ENCODE peak calls at places on chromosomes 5 and 9, in ten cellular contexts. One of them, this sample, is unnamed.
A peak's percentile ranks its signal among the peaks of the same experiment; 100 is the strongest.

GRCh38 chr9:134983094-134983493 is 65.4 kb upstream of the FCN1 start:
- DNase-seq in GM10248: peak; percentile 76
- DNase-seq in progenitor cell of endocrine pancreas: no peak
- DNase-seq in cardiac septum: peak; percentile 85
- DNase-seq in stimulated activated CD4-positive, alpha-beta T cell treated with anti-CD3 and anti-CD28 coated beads, Interleukin-1b, Interleukin-23, amount 100 ng/mL, for 1 hour: no peak
- DNase-seq in mucosa of gallbladder: no peak
- DNase-seq in mesenteric fat pad: peak; percentile 75
- DNase-seq in nucleus accumbens: no peak
- DNase-seq in activated T-helper 9 cell treated with anti-CD3 and anti-CD28 coated beads, Interleukin-2, amount 50 U/mL, for 16 hours: no peak
- DNase-seq in GM12865: peak; percentile 51
- DNase-seq in this sample: no peak

GRCh38 chr9:115267788-115268187 is 149.8 kb upstream of the TNC start:
- DNase-seq in cardiac septum: no peak
- DNase-seq in mucosa of gallbladder: no peak
- DNase-seq in GM10248: no peak
- DNase-seq in nucleus accumbens: no peak
- DNase-seq in GM12865: no peak
- DNase-seq in activated T-helper 9 cell treated with anti-CD3 and anti-CD28 coated beads, Interleukin-2, amount 50 U/mL, for 16 hours: no peak
- DNase-seq in stimulated activated CD4-positive, alpha-beta T cell treated with anti-CD3 and anti-CD28 coated beads, Interleukin-1b, Interleukin-23, amount 100 ng/mL, for 1 hour: no peak
- DNase-seq in progenitor cell of endocrine pancreas: no peak
- DNase-seq in mesenteric fat pad: no peak
- DNase-seq in this sample: peak; percentile 29

GRCh38 chr9:132383462-132383883 is 23.2 kb downstream of the TTF1 start:
- DNase-seq in mesenteric fat pad: peak; percentile 33
- DNase-seq in cardiac septum: no peak
- DNase-seq in mucosa of gallbladder: no peak
- DNase-seq in stimulated activated CD4-positive, alpha-beta T cell treated with anti-CD3 and anti-CD28 coated beads, Interleukin-1b, Interleukin-23, amount 100 ng/mL, for 1 hour: no peak
- DNase-seq in GM12865: peak; percentile 76
- DNase-seq in progenitor cell of endocrine pancreas: no peak
- DNase-seq in nucleus accumbens: no peak
- DNase-seq in activated T-helper 9 cell treated with anti-CD3 and anti-CD28 coated beads, Interleukin-2, amount 50 U/mL, for 16 hours: no peak
- DNase-seq in GM10248: peak; percentile 30
- DNase-seq in this sample: no peak

GRCh38 chr9:137049544-137050449 is 3.8 kb upstream of the NPDC1 start:
- DNase-seq in stimulated activated CD4-positive, alpha-beta T cell treated with anti-CD3 and anti-CD28 coated beads, Interleukin-1b, Interleukin-23, amount 100 ng/mL, for 1 hour: peak; percentile 44
- DNase-seq in mucosa of gallbladder: peak; percentile 69
- DNase-seq in nucleus accumbens: peak; percentile 68
- DNase-seq in mesenteric fat pad: no peak
- DNase-seq in GM10248: peak; percentile 70
- DNase-seq in activated T-helper 9 cell treated with anti-CD3 and anti-CD28 coated beads, Interleukin-2, amount 50 U/mL, for 16 hours: peak; percentile 36
- DNase-seq in cardiac septum: no peak
- DNase-seq in GM12865: peak; percentile 65
- DNase-seq in progenitor cell of endocrine pancreas: peak; percentile 49
- DNase-seq in this sample: peak; percentile 24

GRCh38 chr9:132793606-132794580 is 84.2 kb downstream of the AK8 start:
- DNase-seq in GM10248: no peak
- DNase-seq in mesenteric fat pad: peak; percentile 37
- DNase-seq in mucosa of gallbladder: no peak
- DNase-seq in cardiac septum: no peak
- DNase-seq in progenitor cell of endocrine pancreas: no peak
- DNase-seq in nucleus accumbens: no peak
- DNase-seq in GM12865: no peak
- DNase-seq in activated T-helper 9 cell treated with anti-CD3 and anti-CD28 coated beads, Interleukin-2, amount 50 U/mL, for 16 hours: no peak
- DNase-seq in stimulated activated CD4-positive, alpha-beta T cell treated with anti-CD3 and anti-CD28 coated beads, Interleukin-1b, Interleukin-23, amount 100 ng/mL, for 1 hour: no peak
- DNase-seq in this sample: no peak

GRCh38 chr9:32264171-32264862 is 120.1 kb upstream of the ACO1 start:
- DNase-seq in activated T-helper 9 cell treated with anti-CD3 and anti-CD28 coated beads, Interleukin-2, amount 50 U/mL, for 16 hours: no peak
- DNase-seq in GM12865: no peak
- DNase-seq in progenitor cell of endocrine pancreas: no peak
- DNase-seq in mesenteric fat pad: no peak
- DNase-seq in cardiac septum: no peak
- DNase-seq in stimulated activated CD4-positive, alpha-beta T cell treated with anti-CD3 and anti-CD28 coated beads, Interleukin-1b, Interleukin-23, amount 100 ng/mL, for 1 hour: no peak
- DNase-seq in mucosa of gallbladder: no peak
- DNase-seq in GM10248: no peak
- DNase-seq in nucleus accumbens: no peak
- DNase-seq in this sample: no peak

GRCh38 chr5:155278524-155278923 is 265.0 kb downstream of the KIF4B start:
- DNase-seq in GM12865: no peak
- DNase-seq in progenitor cell of endocrine pancreas: no peak
- DNase-seq in stimulated activated CD4-positive, alpha-beta T cell treated with anti-CD3 and anti-CD28 coated beads, Interleukin-1b, Interleukin-23, amount 100 ng/mL, for 1 hour: no peak
- DNase-seq in GM10248: no peak
- DNase-seq in mesenteric fat pad: no peak
- DNase-seq in cardiac septum: no peak
- DNase-seq in nucleus accumbens: no peak
- DNase-seq in activated T-helper 9 cell treated with anti-CD3 and anti-CD28 coated beads, Interleukin-2, amount 50 U/mL, for 16 hours: no peak
- DNase-seq in mucosa of gallbladder: no peak
- DNase-seq in this sample: no peak

GRCh38 chr9:6106576-6107339 is 91.3 kb upstream of the RANBP6 start:
- DNase-seq in progenitor cell of endocrine pancreas: no peak
- DNase-seq in mucosa of gallbladder: peak; percentile 15
- DNase-seq in cardiac septum: no peak
- DNase-seq in activated T-helper 9 cell treated with anti-CD3 and anti-CD28 coated beads, Interleukin-2, amount 50 U/mL, for 16 hours: no peak
- DNase-seq in mesenteric fat pad: no peak
- DNase-seq in nucleus accumbens: no peak
- DNase-seq in stimulated activated CD4-positive, alpha-beta T cell treated with anti-CD3 and anti-CD28 coated beads, Interleukin-1b, Interleukin-23, amount 100 ng/mL, for 1 hour: no peak
- DNase-seq in GM12865: peak; percentile 63
- DNase-seq in GM10248: peak; percentile 47
- DNase-seq in this sample: peak; percentile 79

GRCh38 chr9:127183814-127184582 is 61.6 kb upstream of the ANGPTL2 start:
- DNase-seq in cardiac septum: no peak
- DNase-seq in activated T-helper 9 cell treated with anti-CD3 and anti-CD28 coated beads, Interleukin-2, amount 50 U/mL, for 16 hours: no peak
- DNase-seq in GM10248: peak; percentile 84
- DNase-seq in stimulated activated CD4-positive, alpha-beta T cell treated with anti-CD3 and anti-CD28 coated beads, Interleukin-1b, Interleukin-23, amount 100 ng/mL, for 1 hour: no peak
- DNase-seq in mucosa of gallbladder: no peak
- DNase-seq in nucleus accumbens: no peak
- DNase-seq in mesenteric fat pad: no peak
- DNase-seq in progenitor cell of endocrine pancreas: no peak
- DNase-seq in GM12865: peak; percentile 94
- DNase-seq in this sample: peak; percentile 97

GRCh38 chr5:146877783-146878470 is 630 bp downstream of the PPP2R2B start:
- DNase-seq in mesenteric fat pad: no peak
- DNase-seq in stimulated activated CD4-positive, alpha-beta T cell treated with anti-CD3 and anti-CD28 coated beads, Interleukin-1b, Interleukin-23, amount 100 ng/mL, for 1 hour: no peak
- DNase-seq in cardiac septum: no peak
- DNase-seq in activated T-helper 9 cell treated with anti-CD3 and anti-CD28 coated beads, Interleukin-2, amount 50 U/mL, for 16 hours: peak; percentile 3
- DNase-seq in GM12865: no peak
- DNase-seq in mucosa of gallbladder: no peak
- DNase-seq in progenitor cell of endocrine pancreas: peak; percentile 30
- DNase-seq in nucleus accumbens: peak; percentile 49
- DNase-seq in GM10248: peak; percentile 16
- DNase-seq in this sample: peak; percentile 2

GRCh38 chr9:131578778-131579504 is 33.6 kb downstream of the PRRT1B start:
- DNase-seq in stimulated activated CD4-positive, alpha-beta T cell treated with anti-CD3 and anti-CD28 coated beads, Interleukin-1b, Interleukin-23, amount 100 ng/mL, for 1 hour: peak; percentile 12
- DNase-seq in mucosa of gallbladder: no peak
- DNase-seq in cardiac septum: no peak
- DNase-seq in nucleus accumbens: no peak
- DNase-seq in mesenteric fat pad: no peak
- DNase-seq in GM12865: peak; percentile 67
- DNase-seq in activated T-helper 9 cell treated with anti-CD3 and anti-CD28 coated beads, Interleukin-2, amount 50 U/mL, for 16 hours: no peak
- DNase-seq in GM10248: peak; percentile 81
- DNase-seq in progenitor cell of endocrine pancreas: no peak
- DNase-seq in this sample: no peak

GRCh38 chr5:100789641-100790160 is 113.4 kb downstream of the ST8SIA4 start:
- DNase-seq in GM12865: no peak
- DNase-seq in mucosa of gallbladder: no peak
- DNase-seq in cardiac septum: no peak
- DNase-seq in nucleus accumbens: no peak
- DNase-seq in progenitor cell of endocrine pancreas: no peak
- DNase-seq in mesenteric fat pad: no peak
- DNase-seq in GM10248: no peak
- DNase-seq in stimulated activated CD4-positive, alpha-beta T cell treated with anti-CD3 and anti-CD28 coated beads, Interleukin-1b, Interleukin-23, amount 100 ng/mL, for 1 hour: no peak
- DNase-seq in activated T-helper 9 cell treated with anti-CD3 and anti-CD28 coated beads, Interleukin-2, amount 50 U/mL, for 16 hours: no peak
- DNase-seq in this sample: no peak

GRCh38 chr5:10977011-10977410 is 216.0 kb upstream of the DAP start:
- DNase-seq in activated T-helper 9 cell treated with anti-CD3 and anti-CD28 coated beads, Interleukin-2, amount 50 U/mL, for 16 hours: no peak
- DNase-seq in progenitor cell of endocrine pancreas: no peak
- DNase-seq in mesenteric fat pad: no peak
- DNase-seq in mucosa of gallbladder: no peak
- DNase-seq in GM12865: no peak
- DNase-seq in GM10248: no peak
- DNase-seq in nucleus accumbens: no peak
- DNase-seq in stimulated activated CD4-positive, alpha-beta T cell treated with anti-CD3 and anti-CD28 coated beads, Interleukin-1b, Interleukin-23, amount 100 ng/mL, for 1 hour: no peak
- DNase-seq in cardiac septum: no peak
- DNase-seq in this sample: no peak

GRCh38 chr9:89179535-89179919 is 909 bp upstream of the SHC3 start:
- DNase-seq in GM10248: no peak
- DNase-seq in activated T-helper 9 cell treated with anti-CD3 and anti-CD28 coated beads, Interleukin-2, amount 50 U/mL, for 16 hours: no peak
- DNase-seq in nucleus accumbens: no peak
- DNase-seq in cardiac septum: no peak
- DNase-seq in progenitor cell of endocrine pancreas: no peak
- DNase-seq in mucosa of gallbladder: no peak
- DNase-seq in mesenteric fat pad: no peak
- DNase-seq in GM12865: no peak
- DNase-seq in stimulated activated CD4-positive, alpha-beta T cell treated with anti-CD3 and anti-CD28 coated beads, Interleukin-1b, Interleukin-23, amount 100 ng/mL, for 1 hour: no peak
- DNase-seq in this sample: peak; percentile 56

GRCh38 chr9:115507148-115507547 is 389.2 kb upstream of the TNC start:
- DNase-seq in GM12865: no peak
- DNase-seq in mucosa of gallbladder: no peak
- DNase-seq in activated T-helper 9 cell treated with anti-CD3 and anti-CD28 coated beads, Interleukin-2, amount 50 U/mL, for 16 hours: no peak
- DNase-seq in nucleus accumbens: no peak
- DNase-seq in cardiac septum: no peak
- DNase-seq in GM10248: no peak
- DNase-seq in mesenteric fat pad: no peak
- DNase-seq in stimulated activated CD4-positive, alpha-beta T cell treated with anti-CD3 and anti-CD28 coated beads, Interleukin-1b, Interleukin-23, amount 100 ng/mL, for 1 hour: no peak
- DNase-seq in progenitor cell of endocrine pancreas: no peak
- DNase-seq in this sample: no peak

GRCh38 chr9:83675466-83675865 is 32.3 kb downstream of the UBQLN1 start:
- DNase-seq in progenitor cell of endocrine pancreas: no peak
- DNase-seq in GM12865: no peak
- DNase-seq in nucleus accumbens: no peak
- DNase-seq in mucosa of gallbladder: no peak
- DNase-seq in GM10248: no peak
- DNase-seq in activated T-helper 9 cell treated with anti-CD3 and anti-CD28 coated beads, Interleukin-2, amount 50 U/mL, for 16 hours: no peak
- DNase-seq in mesenteric fat pad: no peak
- DNase-seq in stimulated activated CD4-positive, alpha-beta T cell treated with anti-CD3 and anti-CD28 coated beads, Interleukin-1b, Interleukin-23, amount 100 ng/mL, for 1 hour: no peak
- DNase-seq in cardiac septum: no peak
- DNase-seq in this sample: no peak

GRCh38 chr5:1659100-1660036 is 135.6 kb upstream of the LPCAT1 start:
- DNase-seq in cardiac septum: peak; percentile 57
- DNase-seq in progenitor cell of endocrine pancreas: no peak
- DNase-seq in activated T-helper 9 cell treated with anti-CD3 and anti-CD28 coated beads, Interleukin-2, amount 50 U/mL, for 16 hours: no peak
- DNase-seq in stimulated activated CD4-positive, alpha-beta T cell treated with anti-CD3 and anti-CD28 coated beads, Interleukin-1b, Interleukin-23, amount 100 ng/mL, for 1 hour: no peak
- DNase-seq in mesenteric fat pad: peak; percentile 80
- DNase-seq in GM12865: no peak
- DNase-seq in nucleus accumbens: no peak
- DNase-seq in GM10248: no peak
- DNase-seq in mucosa of gallbladder: peak; percentile 9
- DNase-seq in this sample: no peak

GRCh38 chr5:98750693-98751092 is 22.8 kb upstream of the RGMB start:
- DNase-seq in mesenteric fat pad: no peak
- DNase-seq in nucleus accumbens: no peak
- DNase-seq in cardiac septum: no peak
- DNase-seq in activated T-helper 9 cell treated with anti-CD3 and anti-CD28 coated beads, Interleukin-2, amount 50 U/mL, for 16 hours: no peak
- DNase-seq in GM12865: peak; percentile 49
- DNase-seq in progenitor cell of endocrine pancreas: no peak
- DNase-seq in GM10248: no peak
- DNase-seq in mucosa of gallbladder: no peak
- DNase-seq in stimulated activated CD4-positive, alpha-beta T cell treated with anti-CD3 and anti-CD28 coated beads, Interleukin-1b, Interleukin-23, amount 100 ng/mL, for 1 hour: no peak
- DNase-seq in this sample: no peak

GRCh38 chr9:35604578-35605335 is at the start of gene TESK1:
- DNase-seq in progenitor cell of endocrine pancreas: peak; percentile 84
- DNase-seq in GM10248: peak; percentile 92
- DNase-seq in GM12865: peak; percentile 92
- DNase-seq in nucleus accumbens: peak; percentile 48
- DNase-seq in mesenteric fat pad: peak; percentile 92
- DNase-seq in activated T-helper 9 cell treated with anti-CD3 and anti-CD28 coated beads, Interleukin-2, amount 50 U/mL, for 16 hours: peak; percentile 79
- DNase-seq in stimulated activated CD4-positive, alpha-beta T cell treated with anti-CD3 and anti-CD28 coated beads, Interleukin-1b, Interleukin-23, amount 100 ng/mL, for 1 hour: peak; percentile 75
- DNase-seq in mucosa of gallbladder: peak; percentile 67
- DNase-seq in cardiac septum: peak; percentile 80
- DNase-seq in this sample: peak; percentile 47

GRCh38 chr9:131038256-131039128 is 29.5 kb downstream of the LAMC3 start:
- DNase-seq in cardiac septum: no peak
- DNase-seq in stimulated activated CD4-positive, alpha-beta T cell treated with anti-CD3 and anti-CD28 coated beads, Interleukin-1b, Interleukin-23, amount 100 ng/mL, for 1 hour: no peak
- DNase-seq in activated T-helper 9 cell treated with anti-CD3 and anti-CD28 coated beads, Interleukin-2, amount 50 U/mL, for 16 hours: no peak
- DNase-seq in nucleus accumbens: no peak
- DNase-seq in mucosa of gallbladder: no peak
- DNase-seq in mesenteric fat pad: no peak
- DNase-seq in progenitor cell of endocrine pancreas: no peak
- DNase-seq in GM12865: no peak
- DNase-seq in GM10248: no peak
- DNase-seq in this sample: no peak

GRCh38 chr5:20470997-20471396 is 483.0 kb upstream of the CDH18 start:
- DNase-seq in mucosa of gallbladder: no peak
- DNase-seq in GM10248: no peak
- DNase-seq in stimulated activated CD4-positive, alpha-beta T cell treated with anti-CD3 and anti-CD28 coated beads, Interleukin-1b, Interleukin-23, amount 100 ng/mL, for 1 hour: no peak
- DNase-seq in activated T-helper 9 cell treated with anti-CD3 and anti-CD28 coated beads, Interleukin-2, amount 50 U/mL, for 16 hours: no peak
- DNase-seq in GM12865: no peak
- DNase-seq in cardiac septum: no peak
- DNase-seq in mesenteric fat pad: no peak
- DNase-seq in nucleus accumbens: no peak
- DNase-seq in progenitor cell of endocrine pancreas: no peak
- DNase-seq in this sample: no peak

GRCh38 chr9:16828335-16829281 is 41.9 kb downstream of the BNC2 start:
- DNase-seq in nucleus accumbens: no peak
- DNase-seq in GM12865: no peak
- DNase-seq in cardiac septum: no peak
- DNase-seq in GM10248: no peak
- DNase-seq in stimulated activated CD4-positive, alpha-beta T cell treated with anti-CD3 and anti-CD28 coated beads, Interleukin-1b, Interleukin-23, amount 100 ng/mL, for 1 hour: no peak
- DNase-seq in activated T-helper 9 cell treated with anti-CD3 and anti-CD28 coated beads, Interleukin-2, amount 50 U/mL, for 16 hours: no peak
- DNase-seq in mesenteric fat pad: no peak
- DNase-seq in mucosa of gallbladder: no peak
- DNase-seq in progenitor cell of endocrine pancreas: peak; percentile 10
- DNase-seq in this sample: peak; percentile 90

GRCh38 chr5:135458921-135459331 is 6.8 kb upstream of the TIFAB start:
- DNase-seq in GM12865: no peak
- DNase-seq in nucleus accumbens: no peak
- DNase-seq in mesenteric fat pad: no peak
- DNase-seq in progenitor cell of endocrine pancreas: no peak
- DNase-seq in mucosa of gallbladder: peak; percentile 45
- DNase-seq in activated T-helper 9 cell treated with anti-CD3 and anti-CD28 coated beads, Interleukin-2, amount 50 U/mL, for 16 hours: no peak
- DNase-seq in stimulated activated CD4-positive, alpha-beta T cell treated with anti-CD3 and anti-CD28 coated beads, Interleukin-1b, Interleukin-23, amount 100 ng/mL, for 1 hour: no peak
- DNase-seq in GM10248: no peak
- DNase-seq in cardiac septum: no peak
- DNase-seq in this sample: peak; percentile 51

GRCh38 chr5:148996270-148996669 is 66.6 kb downstream of the SH3TC2 start:
- DNase-seq in stimulated activated CD4-positive, alpha-beta T cell treated with anti-CD3 and anti-CD28 coated beads, Interleukin-1b, Interleukin-23, amount 100 ng/mL, for 1 hour: no peak
- DNase-seq in progenitor cell of endocrine pancreas: no peak
- DNase-seq in mesenteric fat pad: no peak
- DNase-seq in activated T-helper 9 cell treated with anti-CD3 and anti-CD28 coated beads, Interleukin-2, amount 50 U/mL, for 16 hours: no peak
- DNase-seq in GM12865: no peak
- DNase-seq in nucleus accumbens: no peak
- DNase-seq in cardiac septum: no peak
- DNase-seq in mucosa of gallbladder: no peak
- DNase-seq in GM10248: no peak
- DNase-seq in this sample: no peak

GRCh38 chr9:137029058-137029922 is 1.3 kb upstream of the ABCA2 start:
- DNase-seq in progenitor cell of endocrine pancreas: peak; percentile 88
- DNase-seq in GM12865: peak; percentile 82
- DNase-seq in mesenteric fat pad: no peak
- DNase-seq in activated T-helper 9 cell treated with anti-CD3 and anti-CD28 coated beads, Interleukin-2, amount 50 U/mL, for 16 hours: peak; percentile 66
- DNase-seq in stimulated activated CD4-positive, alpha-beta T cell treated with anti-CD3 and anti-CD28 coated beads, Interleukin-1b, Interleukin-23, amount 100 ng/mL, for 1 hour: peak; percentile 60
- DNase-seq in mucosa of gallbladder: peak; percentile 77
- DNase-seq in GM10248: peak; percentile 83
- DNase-seq in nucleus accumbens: peak; percentile 75
- DNase-seq in cardiac septum: peak; percentile 90
- DNase-seq in this sample: peak; percentile 32

GRCh38 chr5:127296321-127296720 is 5.7 kb downstream of the MEGF10 start:
- DNase-seq in activated T-helper 9 cell treated with anti-CD3 and anti-CD28 coated beads, Interleukin-2, amount 50 U/mL, for 16 hours: no peak
- DNase-seq in mucosa of gallbladder: no peak
- DNase-seq in mesenteric fat pad: no peak
- DNase-seq in GM10248: no peak
- DNase-seq in cardiac septum: no peak
- DNase-seq in nucleus accumbens: no peak
- DNase-seq in stimulated activated CD4-positive, alpha-beta T cell treated with anti-CD3 and anti-CD28 coated beads, Interleukin-1b, Interleukin-23, amount 100 ng/mL, for 1 hour: no peak
- DNase-seq in GM12865: no peak
- DNase-seq in progenitor cell of endocrine pancreas: no peak
- DNase-seq in this sample: no peak

GRCh38 chr9:124778575-124779367 is 1.8 kb downstream of the OLFML2A start:
- DNase-seq in GM12865: no peak
- DNase-seq in mucosa of gallbladder: no peak
- DNase-seq in cardiac septum: peak; percentile 57
- DNase-seq in progenitor cell of endocrine pancreas: no peak
- DNase-seq in mesenteric fat pad: no peak
- DNase-seq in GM10248: no peak
- DNase-seq in activated T-helper 9 cell treated with anti-CD3 and anti-CD28 coated beads, Interleukin-2, amount 50 U/mL, for 16 hours: no peak
- DNase-seq in stimulated activated CD4-positive, alpha-beta T cell treated with anti-CD3 and anti-CD28 coated beads, Interleukin-1b, Interleukin-23, amount 100 ng/mL, for 1 hour: no peak
- DNase-seq in nucleus accumbens: no peak
- DNase-seq in this sample: no peak

GRCh38 chr5:103223031-103223955 is 35.3 kb upstream of the MACIR start:
- DNase-seq in activated T-helper 9 cell treated with anti-CD3 and anti-CD28 coated beads, Interleukin-2, amount 50 U/mL, for 16 hours: no peak
- DNase-seq in stimulated activated CD4-positive, alpha-beta T cell treated with anti-CD3 and anti-CD28 coated beads, Interleukin-1b, Interleukin-23, amount 100 ng/mL, for 1 hour: no peak
- DNase-seq in GM12865: no peak
- DNase-seq in mucosa of gallbladder: no peak
- DNase-seq in nucleus accumbens: no peak
- DNase-seq in GM10248: no peak
- DNase-seq in cardiac septum: no peak
- DNase-seq in progenitor cell of endocrine pancreas: no peak
- DNase-seq in mesenteric fat pad: no peak
- DNase-seq in this sample: no peak

This sample was measured in AG10803.